ENCODE peak calls at places on chromosomes 12 and 14, in eight cellular contexts. E is GM12891, I is AG10803, W is ELR, Q is Daoy, B is ecto neural progenitor cell, H is GM04503, R is dermis microvascular lymphatic vessel endothelial cell. P is an unnamed sample.

GRCh38 chr12:62618948-62619347 is 152.3 kb downstream of the MON2 start:
- DNase-seq in E (no peak), I (no peak), W (no peak), Q (no peak), B (no peak), H (no peak), R (peak; percentile 36), P (no peak)

GRCh38 chr12:11545438-11546330 is 103.8 kb upstream of the ETV6 start:
- DNase-seq in E (peak; percentile 36), I (no peak), W (peak; percentile 18), Q (peak; percentile 24), B (no peak), H (no peak), R (peak; percentile 55), P (no peak)

GRCh38 chr12:47032644-47033043 is 46.8 kb upstream of the PCED1B start:
- DNase-seq in E (no peak), I (peak; percentile 76), W (peak; percentile 77), Q (peak; percentile 63), B (no peak), H (no peak), R (peak; percentile 63), P (no peak)

GRCh38 chr14:103517626-103518415 is 4.8 kb downstream of the CKB start:
- DNase-seq in E (no peak), I (no peak), W (no peak), Q (no peak), B (peak; percentile 58), H (no peak), R (no peak), P (no peak)

GRCh38 chr14:29521526-29522137 is 406.0 kb downstream of the PRKD1 start:
- DNase-seq in E (peak; percentile 1), I (no peak), W (peak; percentile 63), Q (peak; percentile 37), B (no peak), H (no peak), R (peak; percentile 34), P (no peak)

GRCh38 chr12:42056130-42056529 is 88.5 kb downstream of the GXYLT1 start:
- DNase-seq in E (no peak), I (no peak), W (no peak), Q (no peak), B (no peak), H (no peak), R (no peak), P (no peak)

GRCh38 chr14:72739446-72740405 is 154.2 kb downstream of the DPF3 start:
- DNase-seq in E (no peak), I (no peak), W (no peak), Q (no peak), B (peak; percentile 33), H (no peak), R (no peak), P (no peak)

GRCh38 chr14:43169722-43170121 is 1337.4 kb downstream of the FSCB start:
- DNase-seq in E (no peak), I (no peak), W (no peak), Q (no peak), B (no peak), H (no peak), R (no peak), P (no peak)

GRCh38 chr12:109888179-109889020 is 8.1 kb upstream of the GLTP start:
- DNase-seq in E (no peak), I (peak; percentile 97), W (peak; percentile 98), Q (peak; percentile 86), B (no peak), H (peak; percentile 97), R (peak; percentile 80), P (peak; percentile 30)

GRCh38 chr12:121248611-121249010 is 38.7 kb downstream of the P2RX4 start:
- DNase-seq in E (peak; percentile 50), I (no peak), W (no peak), Q (no peak), B (no peak), H (no peak), R (no peak), P (no peak)

GRCh38 chr12:52264435-52264825 is 10.0 kb upstream of the KRT86 start:
- DNase-seq in E (no peak), I (no peak), W (no peak), Q (no peak), B (no peak), H (no peak), R (no peak), P (peak; percentile 20)

GRCh38 chr14:48243900-48244299 is 568.5 kb upstream of the MDGA2 start:
- DNase-seq in E (no peak), I (no peak), W (no peak), Q (no peak), B (no peak), H (no peak), R (no peak), P (no peak)

GRCh38 chr14:74934476-74935339 is 11.6 kb upstream of the RPS6KL1 start:
- DNase-seq in E (no peak), I (no peak), W (no peak), Q (no peak), B (peak; percentile 49), H (no peak), R (no peak), P (no peak)

GRCh38 chr12:64992641-64993040 is 128.5 kb downstream of the WIF1 start:
- DNase-seq in E (no peak), I (no peak), W (no peak), Q (no peak), B (no peak), H (no peak), R (no peak), P (no peak)

GRCh38 chr14:60222820-60223219 is 26.2 kb upstream of the PPM1A start:
- DNase-seq in E (no peak), I (no peak), W (no peak), Q (no peak), B (no peak), H (no peak), R (no peak), P (no peak)

GRCh38 chr12:123119808-123120207 is 31.1 kb downstream of the PITPNM2 start:
- DNase-seq in E (peak; percentile 69), I (no peak), W (no peak), Q (no peak), B (no peak), H (no peak), R (no peak), P (no peak)

GRCh38 chr14:83470466-83470865 is 1936.8 kb upstream of the SEL1L start:
- DNase-seq in E (no peak), I (peak; percentile 72), W (no peak), Q (no peak), B (no peak), H (peak; percentile 78), R (no peak), P (no peak)

GRCh38 chr14:30991408-30991807 is 34.0 kb upstream of the AP4S1 start:
- DNase-seq in E (no peak), I (no peak), W (no peak), Q (no peak), B (no peak), H (no peak), R (peak; percentile 47), P (no peak)

GRCh38 chr14:70567791-70568190 is 32.7 kb downstream of the MED6 start:
- DNase-seq in E (no peak), I (peak; percentile 24), W (peak; percentile 62), Q (peak; percentile 13), B (no peak), H (no peak), R (peak; percentile 66), P (no peak)

GRCh38 chr12:48489012-48489411 is 6.7 kb downstream of the C12orf54 start:
- DNase-seq in E (no peak), I (peak; percentile 5), W (peak; percentile 13), Q (peak; percentile 45), B (no peak), H (peak; percentile 2), R (no peak), P (no peak)

GRCh38 chr12:122028601-122029560 is 7.2 kb downstream of the BCL7A start:
- DNase-seq in E (peak; percentile 84), I (no peak), W (no peak), Q (no peak), B (no peak), H (no peak), R (no peak), P (no peak)

GRCh38 chr12:111598637-111599458 is at the start of gene ATXN2:
- DNase-seq in E (peak; percentile 66), I (peak; percentile 74), W (peak; percentile 80), Q (peak; percentile 79), B (peak; percentile 92), H (no peak), R (peak; percentile 73), P (peak; percentile 53)

GRCh38 chr12:71469235-71469873 is 29.8 kb downstream of the LGR5 start:
- DNase-seq in E (no peak), I (peak; percentile 8), W (peak; percentile 70), Q (peak; percentile 93), B (peak; percentile 83), H (no peak), R (no peak), P (no peak)

GRCh38 chr12:7120166-7120565 is 8.5 kb downstream of the RBP5 start:
- DNase-seq in E (no peak), I (no peak), W (no peak), Q (no peak), B (no peak), H (no peak), R (no peak), P (no peak)

GRCh38 chr14:101535232-101535631 is 26.1 kb upstream of the DIO3 start:
- DNase-seq in E (no peak), I (no peak), W (no peak), Q (no peak), B (no peak), H (no peak), R (no peak), P (no peak)

GRCh38 chr12:116121453-116121871 is 156.0 kb downstream of the MED13L start:
- DNase-seq in E (no peak), I (peak; percentile 42), W (peak; percentile 26), Q (no peak), B (no peak), H (no peak), R (peak; percentile 67), P (no peak)

GRCh38 chr14:97917169-97917568 is 1120.0 kb downstream of the VRK1 start:
- DNase-seq in E (no peak), I (no peak), W (no peak), Q (no peak), B (no peak), H (no peak), R (no peak), P (no peak)